ENCODE peak calls at places on chromosomes 3 and 15, in six cellular contexts. B, X, N, D, I and Y are unnamed samples.

GRCh38 chr3:150890320-150890719 is 14.9 kb downstream of the MINDY4B start:
- DNase-seq in B (no peak), X (no peak), N (no peak), D (peak), I (no peak), Y (peak)

GRCh38 chr3:197508051-197508451 is 47.7 kb downstream of the BDH1 start:
- DNase-seq in B (no peak), X (peak), N (no peak), D (no peak), I (no peak), Y (no peak)

GRCh38 chr3:11581237-11582122 is 62.2 kb downstream of the VGLL4 start:
- DNase-seq in B (no peak), X (no peak), N (no peak), D (no peak), I (no peak), Y (no peak)

GRCh38 chr15:31485431-31485830 is 158.8 kb downstream of the KLF13 start:
- DNase-seq in B (no peak), X (no peak), N (no peak), D (no peak), I (no peak), Y (no peak)

GRCh38 chr3:102060814-102061213 is 211.5 kb downstream of the NFKBIZ start:
- DNase-seq in B (no peak), X (no peak), N (no peak), D (peak), I (no peak), Y (no peak)

GRCh38 chr3:159229161-159229560 is 427.3 kb downstream of the MFSD1 start:
- DNase-seq in B (no peak), X (no peak), N (no peak), D (no peak), I (no peak), Y (no peak)

GRCh38 chr3:75886971-75887526 is 101.7 kb upstream of the ZNF717 start:
- DNase-seq in B (no peak), X (no peak), N (no peak), D (no peak), I (no peak), Y (no peak)

GRCh38 chr3:108489776-108490175 is 20.6 kb downstream of the MYH15 start:
- DNase-seq in B (peak), X (no peak), N (no peak), D (peak), I (no peak), Y (no peak)

GRCh38 chr15:51750942-51751686 is at the start of gene TMOD2:
- DNase-seq in B (peak), X (peak), N (peak), D (peak), I (peak), Y (no peak)

GRCh38 chr15:29778382-29778781 is 43.9 kb downstream of the TJP1 start:
- DNase-seq in B (no peak), X (no peak), N (no peak), D (no peak), I (no peak), Y (no peak)

GRCh38 chr15:101521084-101521483 is 31.6 kb upstream of the PCSK6 start:
- DNase-seq in B (no peak), X (no peak), N (no peak), D (no peak), I (no peak), Y (no peak)

GRCh38 chr3:79651536-79652065 is 116.2 kb downstream of the ROBO1 start:
- DNase-seq in B (no peak), X (no peak), N (no peak), D (no peak), I (no peak), Y (no peak)

GRCh38 chr3:15271785-15272381 is 60.5 kb downstream of the SH3BP5 start:
- DNase-seq in B (no peak), X (peak), N (peak), D (no peak), I (peak), Y (no peak)

GRCh38 chr15:41502787-41503668 is 9.4 kb downstream of the ITPKA start:
- DNase-seq in B (no peak), X (no peak), N (no peak), D (no peak), I (no peak), Y (no peak)

GRCh38 chr15:56411122-56411749 is 46.0 kb downstream of the TEX9 start:
- DNase-seq in B (no peak), X (no peak), N (no peak), D (peak), I (no peak), Y (no peak)

GRCh38 chr3:71998995-71999673 is 214.2 kb upstream of the PROK2 start:
- DNase-seq in B (no peak), X (no peak), N (no peak), D (peak), I (no peak), Y (peak)

GRCh38 chr3:140103166-140103565 is 168.2 kb downstream of the CLSTN2 start:
- DNase-seq in B (no peak), X (no peak), N (no peak), D (no peak), I (no peak), Y (no peak)